ENCODE peak calls at places on chromosomes 2 and 18, in four cellular contexts. Q is substantia nigra, X is tibial nerve, P is right cardiac atrium. A is an unnamed sample.

GRCh38 chr2:40034198-40034597 is 255.1 kb upstream of the THUMPD2 start:
- DNase-seq in Q (no peak), X (no peak), P (no peak), A (no peak)

GRCh38 chr18:5894613-5895299 is 566 bp downstream of the TMEM200C start:
- DNase-seq in Q (no peak), X (no peak), P (no peak), A (no peak)

GRCh38 chr18:3451166-3451988 is 1.4 kb downstream of the TGIF1 start:
- DNase-seq in Q (peak; percentile 79), X (peak; percentile 93), P (peak; percentile 95), A (peak; percentile 77)

GRCh38 chr2:53512071-53512841 is 255.3 kb upstream of the CHAC2 start:
- DNase-seq in Q (no peak), X (no peak), P (no peak), A (no peak)

GRCh38 chr2:177585234-177585863 is 192.8 kb downstream of the AGPS start:
- DNase-seq in Q (no peak), X (no peak), P (peak; percentile 14), A (no peak)

GRCh38 chr18:9683418-9684396 is 24.4 kb upstream of the RAB31 start:
- DNase-seq in Q (no peak), X (peak; percentile 48), P (no peak), A (no peak)

GRCh38 chr2:138274421-138275291 is 226.9 kb upstream of the SPOPL start:
- DNase-seq in Q (no peak), X (no peak), P (no peak), A (no peak)

GRCh38 chr2:234300393-234300792 is 196.5 kb downstream of the ARL4C start:
- DNase-seq in Q (no peak), X (no peak), P (no peak), A (no peak)

GRCh38 chr2:212537311-212538155 is 1.1 kb downstream of the ERBB4 start:
- DNase-seq in Q (peak; percentile 58), X (no peak), P (peak; percentile 34), A (no peak)

GRCh38 chr2:211879323-211879722 is 659.3 kb downstream of the ERBB4 start:
- DNase-seq in Q (no peak), X (no peak), P (no peak), A (no peak)

GRCh38 chr2:172461591-172462392 is 34.4 kb downstream of the ITGA6 start:
- DNase-seq in Q (peak; percentile 23), X (no peak), P (peak; percentile 44), A (peak; percentile 62)
- H3K27ac ChIP-seq in Q (no peak overlapping the region), X (peak overlapping the region; percentile 90), P (no peak overlapping the region), A (peak overlapping the region; percentile 64)

GRCh38 chr2:182245963-182246362 is 180.9 kb downstream of the PDE1A start:
- DNase-seq in Q (no peak), X (no peak), P (no peak), A (no peak)
- H3K27ac ChIP-seq in Q (no peak overlapping the region), X (no peak overlapping the region), P (no peak overlapping the region), A (no peak overlapping the region)

GRCh38 chr2:179591690-179592089 is 269.7 kb downstream of the ZNF385B start:
- DNase-seq in Q (no peak), X (no peak), P (no peak), A (no peak)
- H3K27ac ChIP-seq in Q (no peak overlapping the region), X (no peak overlapping the region), P (no peak overlapping the region), A (no peak overlapping the region)

GRCh38 chr2:221444106-221444505 is 128.0 kb downstream of the EPHA4 start:
- DNase-seq in Q (no peak), X (no peak), P (peak; percentile 32), A (no peak)
- H3K27ac ChIP-seq in Q (no peak overlapping the region), X (no peak overlapping the region), P (peak overlapping the region; percentile 62), A (no peak overlapping the region)